ENCODE peak calls at places on chromosome 17, in four cellular contexts. M is astrocyte of the spinal cord, G is PC-3, O is IMR-90. B is an unnamed sample.

GRCh38 chr17:35849469-35850348 is 19.0 kb downstream of the HEATR9 start:
- DNase-seq in M (peak; percentile 70), O (peak; percentile 67), G (peak; percentile 58), B (peak; percentile 27)

GRCh38 chr17:48439875-48440505 is 10.0 kb upstream of the SKAP1 start:
- DNase-seq in G (no peak), O (no peak), M (no peak), B (no peak)

GRCh38 chr17:77407321-77408277 is 266.8 kb downstream of the SEC14L1 start:
- DNase-seq in G (no peak), M (no peak), O (no peak), B (no peak)

GRCh38 chr17:79947351-79948031 is 88.2 kb downstream of the TBC1D16 start:
- DNase-seq in M (peak; percentile 96), G (no peak), O (peak; percentile 10), B (peak; percentile 10)

GRCh38 chr17:21246698-21247097 is 6.5 kb downstream of the NATD1 start:
- DNase-seq in G (no peak), O (no peak), M (no peak), B (no peak)

GRCh38 chr17:80668375-80669149 is 123.9 kb downstream of the RPTOR start:
- DNase-seq in G (no peak), M (no peak), O (no peak), B (no peak)

GRCh38 chr17:76123749-76124581 is 17.1 kb downstream of the FOXJ1 start:
- DNase-seq in O (no peak), G (no peak), M (no peak), B (no peak)

GRCh38 chr17:62652251-62653001 is 25.0 kb downstream of the MRC2 start:
- DNase-seq in G (peak; percentile 78), O (peak; percentile 75), M (peak; percentile 69), B (no peak)

GRCh38 chr17:77504652-77505459 is 364.1 kb downstream of the SEC14L1 start:
- DNase-seq in O (no peak), M (no peak), G (no peak), B (no peak)

GRCh38 chr17:67328026-67328425 is 38.4 kb downstream of the PSMD12 start:
- DNase-seq in M (no peak), G (no peak), O (no peak), B (no peak)

GRCh38 chr17:62628845-62629555 is 1.5 kb downstream of the MRC2 start:
- DNase-seq in G (no peak), O (peak; percentile 53), M (peak; percentile 85), B (no peak)

DNA sequence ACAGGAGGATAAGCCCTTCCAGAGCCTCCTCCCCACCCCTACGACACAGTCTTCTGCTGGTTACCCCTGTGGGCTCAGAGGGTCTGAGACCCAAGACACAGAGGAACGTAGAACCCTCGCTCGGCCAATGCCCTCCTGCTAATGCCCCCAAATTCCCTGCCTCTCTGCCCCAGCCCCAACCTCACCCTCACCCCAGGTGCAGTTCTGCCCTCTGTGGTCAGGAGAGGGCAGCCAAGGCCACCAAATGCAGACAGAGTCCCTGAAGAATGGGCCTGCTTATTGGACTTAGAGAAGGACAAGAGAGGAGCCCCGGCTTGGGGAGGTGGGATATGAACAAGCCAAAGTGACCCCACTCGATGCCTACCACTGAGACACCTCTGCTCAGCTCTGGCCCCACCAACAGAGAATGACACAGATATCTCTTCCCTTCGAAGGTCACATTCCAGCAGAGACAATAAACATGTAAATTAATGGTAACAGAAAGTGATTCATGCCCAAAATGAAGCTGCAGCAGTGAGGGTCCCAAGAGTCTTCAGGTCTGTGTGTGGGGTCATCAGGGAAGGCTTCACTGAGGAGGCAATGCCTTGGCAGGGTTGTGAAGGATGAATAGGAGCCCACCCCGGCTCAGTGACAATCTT is 80.9 kb upstream of the CCL1 start:
- DNase-seq in O (no peak), M (no peak), G (peak; percentile 3), B (no peak)
- TF ChIP-seq CTCF in O (peak; percentile 6), M (no peak), G (peak; percentile 14), B (peak; percentile 39)

GRCh38 chr17:74582633-74583032 is 9.4 kb downstream of the CD300LD start:
- DNase-seq in G (no peak), O (no peak), M (no peak), B (no peak)
- TF ChIP-seq CTCF in G (no peak), O (no peak), M (no peak), B (no peak)

GRCh38 chr17:71963341-71963740 is 157.5 kb upstream of the SOX9 start:
- DNase-seq in G (peak; percentile 16), O (no peak), M (no peak), B (no peak)

GRCh38 chr17:71964559-71964958 is 156.3 kb upstream of the SOX9 start:
- DNase-seq in M (no peak), G (no peak), O (no peak), B (no peak)

GRCh38 chr17:71963791-71964190 is 157.0 kb upstream of the SOX9 start:
- DNase-seq in M (no peak), G (no peak), O (no peak), B (no peak)

GRCh38 chr17:71959129-71959528 is 161.7 kb upstream of the SOX9 start:
- DNase-seq in O (peak; percentile 8), M (peak; percentile 13), G (peak; percentile 74), B (no peak)
- TF ChIP-seq CTCF in O (peak; percentile 44), M (peak; percentile 60), G (peak; percentile 91), B (peak; percentile 60)

GRCh38 chr17:59561042-59561441 is 4.4 kb upstream of the DHX40 start:
- DNase-seq in M (no peak), G (peak; percentile 61), O (peak; percentile 3), B (no peak)
- TF ChIP-seq CTCF in M (peak; percentile 38), G (peak; percentile 64), O (peak; percentile 25), B (peak; percentile 20)

GRCh38 chr17:17089206-17089550 is 46.9 kb downstream of the MPRIP start:
- DNase-seq in M (no peak), G (no peak), O (no peak), B (no peak)

GRCh38 chr17:17086585-17086984 is 44.3 kb downstream of the MPRIP start:
- DNase-seq in M (no peak), G (no peak), O (no peak), B (no peak)

GRCh38 chr17:17088511-17089205 is 46.4 kb downstream of the MPRIP start:
- DNase-seq in M (no peak), G (no peak), O (no peak), B (no peak)

GRCh38 chr17:17088104-17088485 is 45.8 kb downstream of the MPRIP start:
- DNase-seq in M (no peak), G (no peak), O (no peak), B (no peak)

DNA sequence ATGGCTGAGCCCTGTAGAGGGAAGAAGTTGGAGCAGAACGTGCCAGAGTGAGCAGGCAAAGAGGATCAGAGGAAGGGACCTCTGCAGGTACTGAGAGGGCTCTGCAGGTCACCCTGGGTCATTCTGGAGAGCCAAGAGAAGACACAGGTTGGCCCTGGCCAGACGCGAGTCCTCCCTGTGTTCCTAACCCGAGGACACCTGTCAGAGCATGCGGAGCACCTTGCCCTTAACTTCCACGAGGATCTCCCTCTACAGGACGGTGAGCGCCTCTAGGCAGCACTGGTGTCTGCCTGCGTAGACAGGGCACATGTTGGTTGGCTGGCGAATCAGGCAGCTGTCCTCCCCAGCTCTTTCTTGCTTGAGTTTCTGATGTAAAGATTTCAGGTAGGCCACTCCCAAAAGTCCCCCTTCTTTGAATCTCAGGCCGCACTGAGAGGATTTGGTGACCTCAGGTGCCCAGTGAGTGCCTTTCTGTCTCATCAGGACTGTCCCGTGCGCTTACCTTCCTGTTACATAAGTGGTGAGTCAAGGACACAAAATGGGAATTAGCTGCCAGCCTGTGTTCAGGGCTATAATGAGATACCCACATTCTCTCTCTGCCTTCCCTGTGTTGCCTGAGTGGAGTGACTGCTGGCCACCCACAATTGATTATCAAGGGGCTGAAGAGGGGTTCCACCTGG is 45.3 kb downstream of the MPRIP start:
- DNase-seq in M (no peak), O (no peak), G (no peak), B (no peak)
- TF ChIP-seq CTCF in M (no peak), O (no peak), G (peak; percentile 14), B (no peak)

DNA sequence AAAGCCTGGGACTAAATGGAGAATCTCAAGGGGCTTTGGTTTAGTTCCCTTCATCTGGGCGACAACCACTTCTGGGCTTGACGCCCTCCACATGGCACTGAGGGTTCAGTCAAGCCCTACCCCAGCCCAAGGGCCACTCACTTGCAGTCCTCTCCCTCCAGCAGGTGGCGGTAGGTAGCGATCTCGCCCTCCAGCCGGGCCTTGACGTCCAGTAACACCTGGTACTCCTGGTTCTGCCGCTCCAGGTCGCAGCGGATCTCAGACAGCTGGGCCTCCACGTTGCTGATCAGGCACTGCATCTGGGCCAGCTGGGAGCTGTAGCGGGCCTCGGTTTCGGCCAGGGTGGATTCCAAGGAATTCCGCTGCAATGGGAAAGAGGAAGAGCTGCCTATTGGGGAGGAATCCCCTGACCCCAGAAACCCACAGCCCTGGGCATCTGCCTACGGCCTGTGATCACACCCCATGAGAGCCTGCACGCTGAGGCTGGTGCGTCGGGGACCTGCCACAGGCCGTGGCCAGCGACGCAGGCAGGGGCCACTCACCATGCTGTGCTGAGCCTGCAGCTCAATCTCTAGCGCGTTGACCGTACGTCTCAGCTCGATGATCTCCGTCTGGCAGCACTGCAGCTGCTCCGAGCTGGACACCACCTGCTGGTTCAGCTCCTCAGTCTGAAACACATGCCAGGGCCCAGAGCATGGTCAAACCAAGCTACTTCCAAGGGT is 2.7 kb downstream of the KRT36 start:
- DNase-seq in G (no peak), M (no peak), O (no peak), B (no peak)
- TF ChIP-seq CTCF in G (peak; percentile 46), M (peak; percentile 52), O (peak; percentile 17), B (peak; percentile 41)

DNA sequence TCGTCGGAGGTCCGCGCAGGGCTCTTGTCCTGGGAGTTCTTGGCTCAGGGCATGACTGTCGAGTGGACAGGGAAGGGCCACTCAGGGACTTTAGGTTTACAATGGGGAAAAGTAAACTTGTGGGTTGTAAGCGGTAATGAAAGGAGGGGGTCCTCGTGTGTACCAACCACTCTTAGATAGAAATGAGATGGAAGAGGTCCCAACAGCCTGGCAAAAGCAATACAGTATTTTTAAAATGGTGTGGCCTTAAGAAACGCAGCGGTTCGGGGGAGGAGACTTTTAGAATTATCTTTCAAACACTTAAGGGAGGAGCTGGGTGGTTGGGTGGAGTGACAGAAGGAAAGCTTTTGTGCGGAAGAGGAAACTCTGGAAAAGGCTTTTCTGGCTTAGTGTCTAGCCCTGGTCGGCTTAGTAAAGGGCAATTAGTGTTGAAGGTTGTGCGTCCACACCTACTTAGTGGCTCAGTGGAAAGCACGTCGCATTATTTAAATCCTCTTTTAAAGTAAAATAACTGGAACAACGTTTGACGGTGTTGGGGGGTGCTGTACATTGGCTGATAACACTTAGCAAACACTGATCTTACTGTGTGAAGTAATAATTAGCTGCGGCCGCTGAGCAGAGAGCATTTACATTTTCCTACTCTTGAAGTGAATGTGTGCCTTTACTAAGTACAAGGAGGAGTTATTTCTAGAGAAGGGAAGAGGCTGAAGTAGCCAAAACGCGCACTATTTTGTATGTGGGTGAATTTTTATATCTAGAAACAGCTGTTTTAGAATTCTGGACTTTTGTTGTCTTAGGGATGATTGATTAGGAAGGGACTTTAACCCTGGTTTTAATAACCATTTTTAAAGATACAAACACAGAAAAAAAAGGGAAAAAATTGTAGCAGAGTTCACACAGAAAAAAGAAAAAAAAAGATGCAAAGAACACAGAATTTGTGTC is 1.0 kb downstream of the WSB1 start:
- DNase-seq in M (peak; percentile 90), G (peak; percentile 63), O (peak; percentile 83), B (peak; percentile 51)
- TF ChIP-seq CTCF in M (no peak), G (no peak), O (no peak), B (no peak)

GRCh38 chr17:57552114-57552601 is 192.9 kb downstream of the CCDC182 start:
- DNase-seq in O (no peak), M (peak; percentile 57), G (no peak), B (no peak)
- TF ChIP-seq CTCF in O (peak; percentile 37), M (peak; percentile 83), G (no peak), B (peak; percentile 97)

B was measured in D721Med.